ENCODE peak calls at places on chromosomes 11 and 22, in four cellular contexts. One of them, this sample, is unnamed.

GRCh38 chr11:6746086-6746618 is 25.6 kb downstream of the OR2AG2 start:
- DNase-seq in IMR-90: no peak
- DNase-seq in neuronal stem cell: no peak
- DNase-seq in H9: no peak
- DNase-seq in this sample: no peak

GRCh38 chr22:50293441-50294318 is 13.8 kb downstream of the PLXNB2 start:
- DNase-seq in H9: peak; percentile 82
- DNase-seq in neuronal stem cell: peak; percentile 84
- DNase-seq in IMR-90: peak; percentile 60
- DNase-seq in this sample: peak; percentile 85

GRCh38 chr11:3123761-3124733 is 41.1 kb downstream of the OSBPL5 start:
- DNase-seq in neuronal stem cell: no peak
- DNase-seq in IMR-90: peak; percentile 97
- DNase-seq in H9: no peak
- DNase-seq in this sample: no peak

GRCh38 chr11:66886671-66887221 is 29.9 kb downstream of the LRFN4 start:
- DNase-seq in H9: no peak
- DNase-seq in neuronal stem cell: no peak
- DNase-seq in IMR-90: peak; percentile 18
- DNase-seq in this sample: no peak

GRCh38 chr11:91703042-91703441 is 521.6 kb upstream of the FAT3 start:
- DNase-seq in neuronal stem cell: no peak
- DNase-seq in H9: no peak
- DNase-seq in IMR-90: no peak
- DNase-seq in this sample: no peak

GRCh38 chr11:2207773-2208621 is 36.4 kb upstream of the TH start:
- DNase-seq in IMR-90: no peak
- DNase-seq in H9: peak; percentile 20
- DNase-seq in neuronal stem cell: no peak
- DNase-seq in this sample: no peak

GRCh38 chr22:46071451-46072029 is 78.8 kb upstream of the PPARA start:
- DNase-seq in IMR-90: peak; percentile 90
- DNase-seq in H9: peak; percentile 57
- DNase-seq in neuronal stem cell: no peak
- DNase-seq in this sample: no peak

GRCh38 chr11:113907681-113908080 is 3.1 kb downstream of the HTR3B start:
- DNase-seq in IMR-90: no peak
- DNase-seq in neuronal stem cell: no peak
- DNase-seq in H9: no peak
- DNase-seq in this sample: no peak

GRCh38 chr11:86205415-86206268 is 38.9 kb upstream of the EED start:
- DNase-seq in H9: no peak
- DNase-seq in IMR-90: no peak
- DNase-seq in neuronal stem cell: no peak
- DNase-seq in this sample: no peak

GRCh38 chr22:44807915-44808690 is 55.7 kb downstream of the ARHGAP8 start:
- DNase-seq in IMR-90: no peak
- DNase-seq in neuronal stem cell: no peak
- DNase-seq in H9: peak; percentile 73
- DNase-seq in this sample: peak; percentile 69

GRCh38 chr11:75482931-75483469 is 42.7 kb downstream of the GDPD5 start:
- DNase-seq in IMR-90: no peak
- DNase-seq in neuronal stem cell: no peak
- DNase-seq in H9: no peak
- DNase-seq in this sample: no peak

GRCh38 chr11:77473001-77473800 is 693 bp downstream of the PAK1 start:
- DNase-seq in neuronal stem cell: peak; percentile 30
- DNase-seq in H9: peak; percentile 70
- DNase-seq in IMR-90: no peak
- DNase-seq in this sample: peak; percentile 79

GRCh38 chr22:22720201-22720723 is 75.8 kb downstream of the GGTLC2 start:
- DNase-seq in H9: peak; percentile 73
- DNase-seq in IMR-90: peak; percentile 34
- DNase-seq in neuronal stem cell: peak; percentile 21
- DNase-seq in this sample: peak; percentile 87

GRCh38 chr11:22558638-22559037 is 67.0 kb downstream of the FANCF start:
- DNase-seq in IMR-90: peak; percentile 1
- DNase-seq in H9: no peak
- DNase-seq in neuronal stem cell: no peak
- DNase-seq in this sample: no peak

GRCh38 chr11:45879803-45880685 is 5.4 kb upstream of the MAPK8IP1 start:
- DNase-seq in IMR-90: peak; percentile 22
- DNase-seq in neuronal stem cell: no peak
- DNase-seq in H9: no peak
- DNase-seq in this sample: no peak

GRCh38 chr22:29431986-29432385 is 6.4 kb upstream of the RFPL1 start:
- DNase-seq in IMR-90: no peak
- DNase-seq in neuronal stem cell: no peak
- DNase-seq in H9: no peak
- DNase-seq in this sample: peak; percentile 80

GRCh38 chr11:111733009-111733408 is 33.2 kb downstream of the PPP2R1B start:
- DNase-seq in IMR-90: peak; percentile 91
- DNase-seq in H9: no peak
- DNase-seq in neuronal stem cell: no peak
- DNase-seq in this sample: no peak

GRCh38 chr11:2807801-2808241 is 77.8 kb downstream of the CDKN1C start:
- DNase-seq in H9: peak; percentile 12
- DNase-seq in IMR-90: no peak
- DNase-seq in neuronal stem cell: no peak
- DNase-seq in this sample: no peak

GRCh38 chr11:5364214-5364613 is 12.9 kb downstream of the OR51B6 start:
- DNase-seq in H9: no peak
- DNase-seq in IMR-90: peak; percentile 96
- DNase-seq in neuronal stem cell: no peak
- DNase-seq in this sample: no peak

GRCh38 chr11:123429851-123430735 is at the start of gene GRAMD1B:
- DNase-seq in H9: peak; percentile 93
- DNase-seq in IMR-90: peak; percentile 90
- DNase-seq in neuronal stem cell: peak; percentile 69
- DNase-seq in this sample: peak; percentile 94
- H2BK15ac ChIP-seq in H9: no peak within 1 kb of the TSS
- H2BK15ac ChIP-seq in IMR-90: peak within 1 kb of the TSS; percentile 52
- H2BK15ac ChIP-seq in neuronal stem cell: peak within 1 kb of the TSS; percentile 64
- H2BK15ac ChIP-seq in this sample: no peak within 1 kb of the TSS

GRCh38 chr11:47980093-47980906 is at the start of gene PTPRJ:
- DNase-seq in H9: peak; percentile 75
- DNase-seq in neuronal stem cell: peak; percentile 74
- DNase-seq in IMR-90: peak; percentile 48
- DNase-seq in this sample: peak; percentile 75
- H2BK15ac ChIP-seq in H9: no peak within 1 kb of the TSS
- H2BK15ac ChIP-seq in neuronal stem cell: peak within 1 kb of the TSS; percentile 96
- H2BK15ac ChIP-seq in IMR-90: peak within 1 kb of the TSS; percentile 81
- H2BK15ac ChIP-seq in this sample: peak within 1 kb of the TSS; percentile 43

GRCh38 chr22:27986937-27987336 is 67.9 kb upstream of the PITPNB start:
- DNase-seq in neuronal stem cell: no peak
- DNase-seq in IMR-90: no peak
- DNase-seq in H9: no peak
- DNase-seq in this sample: no peak

GRCh38 chr22:27989758-27990450 is 70.8 kb upstream of the PITPNB start:
- DNase-seq in H9: peak; percentile 24
- DNase-seq in IMR-90: no peak
- DNase-seq in neuronal stem cell: no peak
- DNase-seq in this sample: no peak

GRCh38 chr22:27987557-27987956 is 68.5 kb upstream of the PITPNB start:
- DNase-seq in H9: peak; percentile 28
- DNase-seq in neuronal stem cell: no peak
- DNase-seq in IMR-90: peak; percentile 93
- DNase-seq in this sample: peak; percentile 77

GRCh38 chr22:27990451-27990840 is 71.4 kb upstream of the PITPNB start:
- DNase-seq in H9: peak; percentile 28
- DNase-seq in neuronal stem cell: no peak
- DNase-seq in IMR-90: no peak
- DNase-seq in this sample: no peak

GRCh38 chr22:27988704-27989103 is 69.6 kb upstream of the PITPNB start:
- DNase-seq in IMR-90: no peak
- DNase-seq in neuronal stem cell: no peak
- DNase-seq in H9: peak; percentile 15
- DNase-seq in this sample: no peak
- H2BK15ac ChIP-seq in IMR-90: no peak overlapping the region
- H2BK15ac ChIP-seq in neuronal stem cell: no peak overlapping the region
- H2BK15ac ChIP-seq in H9: no peak overlapping the region
- H2BK15ac ChIP-seq in this sample: no peak overlapping the region

GRCh38 chr11:128575956-128576340 is 11.4 kb downstream of the ETS1 start:
- DNase-seq in IMR-90: peak; percentile 69
- DNase-seq in neuronal stem cell: no peak
- DNase-seq in H9: no peak
- DNase-seq in this sample: no peak
- H2BK15ac ChIP-seq in IMR-90: no peak overlapping the region
- H2BK15ac ChIP-seq in neuronal stem cell: no peak overlapping the region
- H2BK15ac ChIP-seq in H9: no peak overlapping the region
- H2BK15ac ChIP-seq in this sample: no peak overlapping the region

DNA sequence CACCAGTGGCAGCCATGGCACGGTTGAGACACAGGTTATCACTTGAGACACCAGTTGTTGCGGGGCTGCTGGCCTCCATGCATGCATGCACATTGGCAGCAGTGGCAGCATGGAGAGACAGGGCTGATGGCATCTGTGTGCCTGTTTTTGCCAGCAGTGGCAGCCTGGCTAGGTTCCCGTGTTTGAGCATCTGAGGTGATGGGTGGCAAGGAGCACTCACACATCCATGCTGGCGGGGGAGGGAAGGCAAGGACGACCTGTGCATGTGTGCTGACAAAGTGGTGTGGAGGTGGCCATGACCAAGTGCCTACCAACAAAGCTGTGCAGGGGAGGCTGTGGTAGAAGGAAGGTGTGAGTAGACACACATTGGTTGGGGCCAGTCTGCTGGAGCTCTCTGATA is 133.5 kb downstream of the CNTN5 start:
- DNase-seq in H9: no peak
- DNase-seq in neuronal stem cell: no peak
- DNase-seq in IMR-90: no peak
- DNase-seq in this sample: no peak
- H2BK15ac ChIP-seq in H9: no peak overlapping the region
- H2BK15ac ChIP-seq in neuronal stem cell: peak overlapping the region; percentile 6
- H2BK15ac ChIP-seq in IMR-90: no peak overlapping the region
- H2BK15ac ChIP-seq in this sample: no peak overlapping the region

GRCh38 chr11:69014936-69015549 is 2.0 kb upstream of the MRGPRF start:
- DNase-seq in H9: no peak
- DNase-seq in neuronal stem cell: no peak
- DNase-seq in IMR-90: no peak
- DNase-seq in this sample: no peak

GRCh38 chr11:69012092-69013008 is 696 bp downstream of the MRGPRF start:
- DNase-seq in IMR-90: peak; percentile 57
- DNase-seq in neuronal stem cell: no peak
- DNase-seq in H9: no peak
- DNase-seq in this sample: no peak

GRCh38 chr11:69011624-69012091 is 1.4 kb downstream of the MRGPRF start:
- DNase-seq in IMR-90: no peak
- DNase-seq in neuronal stem cell: no peak
- DNase-seq in H9: no peak
- DNase-seq in this sample: no peak

GRCh38 chr11:69013009-69013951 is at the start of gene MRGPRF:
- DNase-seq in IMR-90: peak; percentile 91
- DNase-seq in H9: peak; percentile 75
- DNase-seq in neuronal stem cell: no peak
- DNase-seq in this sample: peak; percentile 88

DNA sequence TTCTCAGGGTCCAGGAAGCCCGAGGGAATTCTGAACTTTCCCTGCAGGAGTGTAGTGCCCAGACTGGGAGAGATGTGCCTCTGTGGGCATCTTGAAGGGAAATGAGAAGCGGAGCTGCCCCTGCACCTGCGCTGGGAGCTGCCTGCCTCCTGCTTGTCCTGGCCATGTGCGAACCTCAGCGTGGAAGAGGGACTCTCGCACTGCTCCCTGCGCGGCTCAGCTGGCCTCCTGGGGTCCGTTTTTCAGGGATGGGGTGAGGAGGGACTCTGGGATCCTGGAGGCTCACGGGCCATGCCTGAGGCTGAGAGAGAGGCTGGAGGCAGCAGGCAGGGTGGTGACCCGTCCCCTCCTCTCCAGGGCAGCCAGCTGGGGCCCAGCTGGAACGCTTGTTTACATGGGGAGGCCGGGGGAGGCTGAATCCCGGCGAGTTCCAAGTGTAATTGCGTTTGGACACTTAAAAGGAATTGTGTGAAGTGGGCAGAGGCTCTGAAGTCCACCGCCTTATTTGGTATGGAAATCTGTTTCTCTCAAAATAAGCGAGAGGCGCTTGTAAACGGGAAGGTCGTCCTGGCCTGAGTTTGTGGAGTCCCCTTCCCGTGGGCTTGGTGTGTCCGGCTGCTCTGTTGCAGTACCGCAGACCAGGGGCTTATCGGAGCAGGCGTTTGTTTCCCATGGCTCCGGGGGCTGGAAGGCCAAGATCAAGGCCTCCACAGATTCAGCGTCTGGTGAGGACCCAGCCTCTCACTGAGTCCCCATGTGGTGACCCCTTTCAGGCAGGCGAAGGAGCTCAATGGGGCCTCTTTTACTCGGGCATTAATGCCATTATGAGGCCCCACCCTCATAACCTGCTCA is 1.3 kb upstream of the MRGPRF start:
- DNase-seq in IMR-90: peak; percentile 82
- DNase-seq in H9: peak; percentile 50
- DNase-seq in neuronal stem cell: no peak
- DNase-seq in this sample: no peak
- H2BK15ac ChIP-seq in IMR-90: peak overlapping the region; percentile 66
- H2BK15ac ChIP-seq in H9: no peak overlapping the region
- H2BK15ac ChIP-seq in neuronal stem cell: peak overlapping the region; percentile 65
- H2BK15ac ChIP-seq in this sample: no peak overlapping the region

This sample was measured in mesendoderm.